ENCODE peak calls at places on chromosomes 2 and 18, in six cellular contexts. M is Peyer's patch, L is A549, K is OCI-LY7, N is ovary, W is body of pancreas. S is an unnamed sample. For H3K4me1 and H3K9me3, the result is how much of the 10 kb centered on the place peaks cover.

GRCh38 chr2:47065771-47066380 is 89.2 kb downstream of the STPG4 start:
- DNase-seq in M (no peak), L (no peak), K (no peak), N (no peak), W (no peak), S (no peak)

GRCh38 chr2:175282300-175282699 is 100.8 kb upstream of the ATP5MC3 start:
- DNase-seq in M (no peak), L (peak), K (peak), N (no peak), W (no peak), S (no peak)

GRCh38 chr2:238264072-238264460 is 24.2 kb upstream of the HES6 start:
- DNase-seq in M (no peak), L (no peak), K (no peak), N (no peak), W (no peak), S (no peak)

GRCh38 chr2:226673314-226673723 is 126.3 kb downstream of the IRS1 start:
- DNase-seq in M (no peak), L (peak), K (no peak), N (no peak), W (no peak), S (no peak)

GRCh38 chr2:96550787-96551604 is 14.4 kb downstream of the ARID5A start:
- DNase-seq in M (no peak), L (no peak), K (no peak), N (no peak), W (no peak), S (no peak)

GRCh38 chr18:64707052-64707451 is 558.2 kb upstream of the LINC00305 start:
- DNase-seq in M (no peak), L (no peak), K (no peak), N (no peak), W (no peak), S (no peak)

GRCh38 chr2:8803658-8804379 is 33.6 kb downstream of the KIDINS220 start:
- DNase-seq in M (no peak), L (peak), K (no peak), N (no peak), W (peak), S (peak)

GRCh38 chr2:110755494-110756078 is 23.2 kb downstream of the ACOXL start:
- DNase-seq in M (no peak), L (no peak), K (peak), N (no peak), W (no peak), S (no peak)

GRCh38 chr2:133561045-133561852 is 7.0 kb downstream of the NCKAP5 start:
- DNase-seq in M (no peak), L (peak), K (peak), N (no peak), W (peak), S (peak)

GRCh38 chr2:37829202-37829601 is 95.9 kb upstream of the RMDN2 start:
- DNase-seq in M (no peak), L (no peak), K (no peak), N (peak), W (no peak), S (no peak)

GRCh38 chr2:29420999-29421856 is 306.0 kb downstream of the CLIP4 start:
- DNase-seq in M (no peak), L (no peak), K (no peak), N (no peak), W (no peak), S (no peak)

GRCh38 chr2:181786371-181787228 is 104.9 kb upstream of the ITPRID2 start:
- DNase-seq in M (no peak), L (no peak), K (no peak), N (no peak), W (no peak), S (no peak)

GRCh38 chr2:27888790-27889189 is 1.4 kb downstream of the RBKS start:
- DNase-seq in M (no peak), L (no peak), K (no peak), N (no peak), W (no peak), S (no peak)

GRCh38 chr2:101745711-101746694 is 48.5 kb downstream of the MAP4K4 start:
- DNase-seq in M (no peak), L (no peak), K (no peak), N (no peak), W (no peak), S (no peak)

GRCh38 chr2:101741775-101742520 is 44.4 kb downstream of the MAP4K4 start:
- DNase-seq in M (no peak), L (no peak), K (no peak), N (no peak), W (no peak), S (no peak)

GRCh38 chr2:101743288-101743687 is 45.8 kb downstream of the MAP4K4 start:
- DNase-seq in M (no peak), L (no peak), K (no peak), N (no peak), W (no peak), S (no peak)

GRCh38 chr2:101748000-101748399 is 50.5 kb downstream of the MAP4K4 start:
- DNase-seq in M (no peak), L (no peak), K (no peak), N (no peak), W (no peak), S (no peak)

DNA sequence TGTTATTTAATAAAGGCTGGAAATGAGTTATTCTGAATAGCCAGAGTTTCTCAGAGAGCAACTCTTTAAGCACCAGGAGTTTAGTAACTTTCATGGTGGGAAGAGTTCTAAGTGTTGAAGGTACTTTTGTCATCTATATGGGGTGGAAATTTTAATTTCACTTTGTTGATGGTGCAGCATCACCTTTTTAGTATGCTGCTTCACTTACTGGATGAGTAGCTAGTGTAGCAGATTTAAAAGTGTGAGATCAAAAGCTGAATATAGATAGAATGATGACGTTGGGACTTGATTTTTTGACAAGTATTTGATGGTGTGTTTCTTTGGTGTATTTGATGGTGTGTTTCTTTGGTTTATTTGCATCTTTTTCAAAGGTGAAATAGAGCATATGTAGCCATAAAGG is 47.3 kb downstream of the MAP4K4 start:
- DNase-seq in M (no peak), L (no peak), K (no peak), N (no peak), W (no peak), S (no peak)
- H3K4me1 ChIP-seq in M (under half), L (half or more), K (half or more), N (under half), W (half or more), S (half or more)

GRCh38 chr2:16246281-16246850 is 306.0 kb downstream of the MYCN start:
- DNase-seq in M (no peak), L (no peak), K (no peak), N (no peak), W (no peak), S (no peak)

GRCh38 chr2:16246911-16247310 is 306.6 kb downstream of the MYCN start:
- DNase-seq in M (no peak), L (no peak), K (no peak), N (no peak), W (no peak), S (no peak)

GRCh38 chr2:16244153-16244965 is 304.0 kb downstream of the MYCN start:
- DNase-seq in M (no peak), L (no peak), K (no peak), N (no peak), W (no peak), S (no peak)

GRCh38 chr2:16244966-16245320 is 304.6 kb downstream of the MYCN start:
- DNase-seq in M (no peak), L (no peak), K (no peak), N (no peak), W (no peak), S (no peak)

GRCh38 chr2:16245481-16246054 is 305.2 kb downstream of the MYCN start:
- DNase-seq in M (no peak), L (no peak), K (no peak), N (no peak), W (no peak), S (no peak)
- H3K9me3 ChIP-seq in M (under half), L (under half), K (under half), N (under half), W (under half), S (under half)

GRCh38 chr2:31136000-31136399 is 2.2 kb downstream of the GALNT14 start:
- DNase-seq in M (no peak), L (no peak), K (no peak), N (no peak), W (no peak), S (no peak)

GRCh38 chr2:31137211-31138036 is 816 bp downstream of the GALNT14 start:
- DNase-seq in M (no peak), L (peak), K (peak), N (no peak), W (peak), S (no peak)

GRCh38 chr2:31136732-31137131 is 1.5 kb downstream of the GALNT14 start:
- DNase-seq in M (no peak), L (no peak), K (peak), N (no peak), W (no peak), S (no peak)

GRCh38 chr2:31140151-31140550 is 1.9 kb upstream of the GALNT14 start:
- DNase-seq in M (no peak), L (no peak), K (no peak), N (no peak), W (no peak), S (no peak)

GRCh38 chr2:31138037-31138962 is at the start of gene GALNT14:
- DNase-seq in M (peak), L (peak), K (peak), N (peak), W (peak), S (no peak)
- TF ChIP-seq CTCF in M (peak), L (peak), K (peak), N (no peak), W (peak), S (no peak)

DNA sequence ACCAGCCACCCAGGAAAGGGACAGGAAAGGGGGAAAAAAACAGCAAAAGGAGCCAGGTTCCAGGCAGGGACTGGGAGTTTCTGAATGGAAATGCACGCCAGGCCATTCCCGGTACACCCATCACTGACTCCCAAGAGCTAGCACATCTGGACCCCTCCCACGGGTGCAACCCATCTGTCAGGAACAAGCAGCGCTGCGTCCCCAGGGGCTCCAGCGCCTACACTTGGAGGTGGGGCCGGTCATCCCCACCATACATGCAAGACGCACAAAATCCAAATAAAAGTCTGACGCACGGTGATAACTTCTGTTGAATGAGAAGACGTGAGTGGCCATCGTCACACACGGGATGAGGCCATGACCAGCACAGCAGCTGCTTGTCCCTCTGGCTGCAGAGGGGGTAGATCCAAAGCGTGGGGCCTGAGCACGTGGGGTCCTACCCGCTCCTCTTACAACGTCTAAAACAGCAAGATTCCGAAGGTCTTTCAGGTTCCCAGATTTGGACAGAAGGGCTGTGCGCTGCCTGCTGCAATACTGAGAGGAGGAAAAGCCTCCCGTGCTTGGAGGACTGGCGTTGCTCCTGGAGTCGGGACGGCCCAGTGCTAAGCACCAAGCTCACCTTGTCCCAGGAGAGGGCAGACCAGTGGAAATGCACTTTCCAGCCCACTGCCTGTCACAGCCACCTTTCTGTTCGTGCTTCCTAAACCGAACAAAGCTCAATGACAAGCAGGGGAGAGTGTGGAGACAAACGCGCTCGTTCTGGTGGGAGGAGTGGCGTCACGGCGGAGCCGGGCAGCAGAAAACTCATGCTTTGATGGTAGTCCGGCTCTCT is 68.9 kb downstream of the NDUFA10 start:
- DNase-seq in M (no peak), L (no peak), K (no peak), N (peak), W (no peak), S (no peak)
- H3K4me1 ChIP-seq in M (under half), L (under half), K (under half), N (under half), W (under half), S (under half)

DNA sequence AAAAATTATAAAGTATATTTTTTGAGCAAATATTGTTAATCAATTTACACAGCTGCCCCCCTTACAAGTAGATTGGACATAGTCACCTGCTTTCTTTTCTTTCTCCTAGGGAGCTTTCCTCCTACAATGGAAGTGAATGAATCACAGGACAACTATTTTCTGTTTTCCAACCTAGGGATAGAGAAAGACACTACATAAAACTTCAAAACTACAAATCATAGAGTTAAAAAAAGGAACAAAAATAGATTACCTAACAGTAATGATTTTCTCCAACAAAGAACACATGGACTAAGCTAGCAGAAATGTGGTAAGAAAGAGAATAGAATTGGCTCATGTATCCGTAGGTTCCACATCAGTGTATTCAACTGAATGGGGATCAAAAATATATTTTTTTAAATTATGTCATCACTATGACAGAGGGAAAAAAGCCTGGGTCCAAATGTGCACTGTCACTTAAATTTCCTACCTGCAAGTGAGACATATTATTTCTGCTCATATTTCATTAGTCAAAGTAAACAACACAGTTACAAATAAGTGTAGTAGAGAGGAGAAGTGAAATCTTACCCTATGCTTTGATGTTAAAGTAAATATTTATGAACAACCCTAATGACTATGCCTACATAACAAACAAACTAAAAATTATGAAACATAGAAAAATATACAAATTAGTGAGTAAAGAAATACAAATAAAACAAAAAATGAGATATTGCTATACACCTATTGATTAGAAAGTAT is 756.7 kb downstream of the SOCS6 start:
- DNase-seq in M (no peak), L (no peak), K (no peak), N (no peak), W (no peak), S (no peak)
- H3K9me3 ChIP-seq in M (under half), L (under half), K (under half), N (under half), W (under half), S (under half)

GRCh38 chr2:42795871-42796301 is 3.5 kb upstream of the HAAO start:
- DNase-seq in M (no peak), L (no peak), K (no peak), N (no peak), W (no peak), S (no peak)
- TF ChIP-seq CTCF in M (no peak), L (no peak), K (no peak), N (no peak), W (no peak), S (no peak)

DNA sequence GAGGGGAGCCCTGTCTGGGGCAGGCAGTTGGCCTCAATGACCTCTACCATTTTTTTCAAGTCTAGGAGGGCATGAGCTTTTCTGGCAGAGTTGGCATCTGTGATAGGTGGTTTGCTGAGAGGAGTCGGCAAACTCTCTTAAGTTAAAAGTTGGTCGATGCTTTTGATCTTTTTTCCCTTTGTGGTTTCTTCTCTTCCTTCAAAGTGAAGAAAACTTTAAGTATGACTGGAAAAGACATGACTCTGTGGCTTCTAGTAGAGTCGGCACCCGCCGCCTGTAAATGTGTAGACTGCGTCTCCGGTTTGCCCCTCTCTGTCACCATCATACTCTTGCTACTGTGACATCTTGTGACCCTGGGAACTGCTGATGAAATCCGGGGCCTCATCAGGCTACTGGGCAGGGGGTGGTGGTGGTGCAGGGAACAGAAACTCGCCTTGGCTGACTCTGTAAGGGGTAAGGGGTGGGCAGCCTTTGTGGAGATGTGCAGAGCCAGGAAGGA is 21.1 kb downstream of the INPP5D start:
- DNase-seq in M (peak), L (no peak), K (no peak), N (no peak), W (no peak), S (no peak)
- H3K4me1 ChIP-seq in M (under half), L (under half), K (half or more), N (under half), W (under half), S (under half)

GRCh38 chr2:168327328-168327727 is 79.9 kb upstream of the STK39 start:
- DNase-seq in M (no peak), L (no peak), K (no peak), N (no peak), W (no peak), S (no peak)

GRCh38 chr2:168328421-168328820 is 81.0 kb upstream of the STK39 start:
- DNase-seq in M (no peak), L (no peak), K (no peak), N (no peak), W (no peak), S (no peak)

GRCh38 chr2:168326578-168326977 is 79.2 kb upstream of the STK39 start:
- DNase-seq in M (no peak), L (no peak), K (no peak), N (no peak), W (no peak), S (no peak)

GRCh38 chr2:168330624-168331423 is 83.4 kb upstream of the STK39 start:
- DNase-seq in M (no peak), L (no peak), K (no peak), N (no peak), W (no peak), S (no peak)
- H3K9me3 ChIP-seq in M (under half), L (under half), K (under half), N (under half), W (under half), S (under half)

S was measured in Caco-2.